ENCODE peak calls at places on chromosome 3, in five cellular contexts. S is hepatic stellate cell, A is NCI-H2107, M is neuronal stem cell, Q is dorsolateral prefrontal cortex. O is an unnamed sample.
A peak's percentile ranks its signal among the peaks of the same experiment; 100 is the strongest.

GRCh38 chr3:87855626-87856025 is 203.2 kb downstream of the CGGBP1 start:
- DNase-seq in Q (no peak), M (no peak), A (no peak), S (peak; percentile 17), O (peak; percentile 19)

GRCh38 chr3:185645596-185646381 is 59.7 kb downstream of the SENP2 start:
- DNase-seq in S (no peak), Q (no peak), M (no peak), A (peak; percentile 76), O (no peak)

GRCh38 chr3:195184716-195185421 is 86.1 kb downstream of the XXYLT1 start:
- DNase-seq in A (no peak), S (no peak), Q (no peak), M (no peak), O (no peak)

GRCh38 chr3:114221165-114221880 is 16.1 kb downstream of the ZNF80 start:
- DNase-seq in A (no peak), S (no peak), Q (no peak), M (no peak), O (peak; percentile 95)

GRCh38 chr3:5053021-5053831 is 68.9 kb upstream of the ARL8B start:
- DNase-seq in Q (no peak), S (peak; percentile 32), M (no peak), A (no peak), O (peak; percentile 60)

GRCh38 chr3:63514678-63515077 is 137.8 kb upstream of the SNTN start:
- DNase-seq in Q (no peak), S (no peak), A (no peak), M (no peak), O (no peak)

GRCh38 chr3:71127463-71128243 is 455.9 kb downstream of the FOXP1 start:
- DNase-seq in A (no peak), Q (no peak), M (no peak), S (peak; percentile 49), O (peak; percentile 73)

GRCh38 chr3:169264711-169265110 is 398.8 kb downstream of the MECOM start:
- DNase-seq in S (no peak), M (no peak), A (peak; percentile 96), Q (no peak), O (peak; percentile 80)

GRCh38 chr3:13598926-13599886 is 50.3 kb downstream of the FBLN2 start:
- DNase-seq in M (no peak), A (no peak), S (no peak), Q (no peak), O (no peak)

GRCh38 chr3:186211101-186211500 is 102.2 kb upstream of the ETV5 start:
- DNase-seq in A (no peak), Q (no peak), M (no peak), S (no peak), O (no peak)

GRCh38 chr3:169809230-169809795 is 3.4 kb upstream of the LRRIQ4 start:
- DNase-seq in A (no peak), S (no peak), M (no peak), Q (no peak), O (no peak)

O was measured in cardiac muscle cell.